ENCODE peak calls at places on chromosomes 16 and 17, in four cellular contexts. O, N, I and R are unnamed samples.

GRCh38 chr16:67966549-67967182 is 1.8 kb downstream of the SLC12A4 start:
- DNase-seq in O (no peak), I (no peak), N (peak), R (no peak)

GRCh38 chr17:71361691-71362450 is 758.9 kb upstream of the SOX9 start:
- DNase-seq in N (peak), O (no peak), I (peak), R (no peak)

GRCh38 chr17:78951967-78952551 is 26.9 kb upstream of the TIMP2 start:
- DNase-seq in N (no peak), I (no peak), O (no peak), R (no peak)

GRCh38 chr16:26993988-26994387 is 72.7 kb upstream of the C16orf82 start:
- DNase-seq in N (peak), O (no peak), I (peak), R (no peak)

GRCh38 chr17:15900871-15901270 is 44.1 kb upstream of the ADORA2B start:
- DNase-seq in O (no peak), N (no peak), I (no peak), R (no peak)

GRCh38 chr17:38730526-38731379 is 612 bp downstream of the CISD3 start:
- DNase-seq in N (peak), O (no peak), I (peak), R (no peak)

GRCh38 chr16:51180719-51181494 is 29.8 kb upstream of the SALL1 start:
- DNase-seq in N (peak), O (no peak), I (no peak), R (no peak)

GRCh38 chr17:77118251-77118928 is 22.4 kb upstream of the SEC14L1 start:
- DNase-seq in O (no peak), I (no peak), N (no peak), R (no peak)

GRCh38 chr16:9225527-9226316 is 134.3 kb downstream of the HAPSTR1 start:
- DNase-seq in I (no peak), N (peak), O (no peak), R (no peak)